ENCODE peak calls at places on chromosomes 5 and 9, in four cellular contexts. One of them, this sample, is unnamed.
A peak's percentile ranks its signal among the peaks of the same experiment; 100 is the strongest.

GRCh38 chr9:32644698-32645097 is 9.2 kb upstream of the TAF1L start:
- DNase-seq in choroid plexus epithelial cell: peak; percentile 69
- DNase-seq in heart left ventricle: no peak
- DNase-seq in hepatocyte: peak; percentile 45
- DNase-seq in this sample: peak; percentile 53

GRCh38 chr5:20678814-20679298 is 690.9 kb upstream of the CDH18 start:
- DNase-seq in heart left ventricle: no peak
- DNase-seq in choroid plexus epithelial cell: peak; percentile 95
- DNase-seq in hepatocyte: peak; percentile 10
- DNase-seq in this sample: peak; percentile 12

GRCh38 chr9:72038408-72038807 is 22.0 kb downstream of the C9orf57 start:
- DNase-seq in hepatocyte: no peak
- DNase-seq in choroid plexus epithelial cell: no peak
- DNase-seq in heart left ventricle: peak; percentile 30
- DNase-seq in this sample: peak; percentile 4

GRCh38 chr9:106799146-106799545 is 63.8 kb upstream of the ZNF462 start:
- DNase-seq in heart left ventricle: no peak
- DNase-seq in choroid plexus epithelial cell: peak; percentile 93
- DNase-seq in hepatocyte: no peak
- DNase-seq in this sample: peak; percentile 70

GRCh38 chr9:106859957-106860715 is 2.8 kb upstream of the ZNF462 start:
- DNase-seq in hepatocyte: peak; percentile 66
- DNase-seq in heart left ventricle: peak; percentile 60
- DNase-seq in choroid plexus epithelial cell: no peak
- DNase-seq in this sample: no peak

GRCh38 chr5:115343855-115344254 is 47.4 kb upstream of the CCDC112 start:
- DNase-seq in hepatocyte: no peak
- DNase-seq in heart left ventricle: no peak
- DNase-seq in choroid plexus epithelial cell: peak; percentile 79
- DNase-seq in this sample: peak; percentile 69

GRCh38 chr5:123879071-123879470 is 367.1 kb downstream of the CSNK1G3 start:
- DNase-seq in heart left ventricle: no peak
- DNase-seq in hepatocyte: no peak
- DNase-seq in choroid plexus epithelial cell: no peak
- DNase-seq in this sample: no peak

GRCh38 chr5:153796527-153796926 is 242.2 kb downstream of the FAM114A2 start:
- DNase-seq in hepatocyte: no peak
- DNase-seq in choroid plexus epithelial cell: no peak
- DNase-seq in heart left ventricle: no peak
- DNase-seq in this sample: no peak

GRCh38 chr9:17367035-17367434 is 211.8 kb upstream of the SH3GL2 start:
- DNase-seq in choroid plexus epithelial cell: no peak
- DNase-seq in hepatocyte: no peak
- DNase-seq in heart left ventricle: no peak
- DNase-seq in this sample: no peak

GRCh38 chr9:134536101-134536900 is 105.3 kb upstream of the COL5A1 start:
- DNase-seq in choroid plexus epithelial cell: peak; percentile 88
- DNase-seq in heart left ventricle: no peak
- DNase-seq in hepatocyte: peak; percentile 58
- DNase-seq in this sample: peak; percentile 96

GRCh38 chr9:136848393-136849037 is 694 bp upstream of the PHPT1 start:
- DNase-seq in choroid plexus epithelial cell: peak; percentile 54
- DNase-seq in hepatocyte: peak; percentile 76
- DNase-seq in heart left ventricle: no peak
- DNase-seq in this sample: peak; percentile 14

GRCh38 chr5:135395451-135395850 is 3.6 kb downstream of the MACROH2A1 start:
- DNase-seq in heart left ventricle: no peak
- DNase-seq in hepatocyte: no peak
- DNase-seq in choroid plexus epithelial cell: no peak
- DNase-seq in this sample: no peak

GRCh38 chr9:91655215-91655614 is 231.6 kb upstream of the NFIL3 start:
- DNase-seq in hepatocyte: peak; percentile 27
- DNase-seq in choroid plexus epithelial cell: no peak
- DNase-seq in heart left ventricle: no peak
- DNase-seq in this sample: no peak

DNA sequence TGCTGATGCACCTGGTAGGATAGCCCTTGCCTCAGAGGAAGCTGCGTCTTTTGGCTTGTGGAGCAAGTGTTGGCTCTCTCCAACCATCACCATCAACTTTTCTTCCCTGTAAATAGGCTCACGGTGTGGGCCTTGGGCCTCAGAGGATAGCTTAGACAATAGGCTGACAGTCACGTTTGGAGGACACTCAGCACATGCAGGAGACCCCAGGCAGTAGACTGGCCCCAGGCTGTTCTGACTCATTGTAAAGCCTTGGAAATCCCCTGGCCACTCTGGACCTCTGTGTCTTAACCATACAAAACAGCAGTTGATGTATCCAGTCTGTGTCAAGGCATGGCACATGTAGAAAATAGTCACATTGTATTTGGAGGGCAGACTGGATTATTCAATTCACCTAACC is 18.6 kb downstream of the CD74 start:
- DNase-seq in hepatocyte: no peak
- DNase-seq in heart left ventricle: no peak
- DNase-seq in choroid plexus epithelial cell: peak; percentile 59
- DNase-seq in this sample: peak; percentile 10
- TF ChIP-seq CTCF in hepatocyte: no peak
- TF ChIP-seq CTCF in heart left ventricle: no peak
- TF ChIP-seq CTCF in choroid plexus epithelial cell: no peak
- TF ChIP-seq CTCF in this sample: no peak

DNA sequence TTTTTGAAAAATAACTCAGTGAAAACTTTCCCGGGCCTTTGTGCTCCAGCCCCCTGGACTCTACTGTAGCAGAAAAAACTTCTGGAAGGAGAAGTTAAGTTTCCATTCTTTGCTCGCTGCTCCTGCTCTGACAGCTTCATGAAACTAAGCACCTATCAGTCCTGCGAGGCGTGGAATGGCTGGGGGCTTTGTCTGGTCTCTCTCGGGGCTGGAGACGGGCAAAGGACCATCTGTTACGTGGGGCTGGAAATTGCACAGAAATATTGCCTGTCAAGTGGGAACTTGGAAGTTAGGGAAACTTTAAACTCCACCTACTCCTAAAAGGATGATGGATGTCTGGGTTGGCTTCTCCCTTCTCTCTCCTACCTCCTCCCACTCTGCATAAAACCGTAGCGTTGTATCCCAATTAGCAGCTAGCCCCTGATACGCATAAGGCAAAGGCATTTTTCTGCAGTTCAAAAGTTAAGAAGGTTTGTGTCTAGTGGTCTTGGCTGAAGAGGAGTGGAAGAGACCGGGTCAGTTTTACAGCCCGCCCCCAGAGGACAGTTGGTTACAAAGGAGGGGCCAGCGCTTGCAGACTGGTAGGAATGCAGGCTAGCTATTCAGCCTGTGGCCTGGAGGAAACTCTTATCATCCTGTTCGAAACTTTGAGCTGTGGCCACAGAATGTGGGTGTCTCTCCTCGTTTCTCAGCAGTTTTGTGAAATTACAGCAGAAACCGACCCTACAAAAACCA is 1.2 kb downstream of the FBXL7 start:
- DNase-seq in hepatocyte: peak; percentile 64
- DNase-seq in choroid plexus epithelial cell: peak; percentile 88
- DNase-seq in heart left ventricle: peak; percentile 71
- DNase-seq in this sample: peak; percentile 75
- TF ChIP-seq CTCF in hepatocyte: peak; percentile 19
- TF ChIP-seq CTCF in choroid plexus epithelial cell: peak; percentile 45
- TF ChIP-seq CTCF in heart left ventricle: no peak
- TF ChIP-seq CTCF in this sample: peak; percentile 30

GRCh38 chr5:33537240-33537639 is 96.5 kb downstream of the TARS1 start:
- DNase-seq in heart left ventricle: no peak
- DNase-seq in hepatocyte: no peak
- DNase-seq in choroid plexus epithelial cell: peak; percentile 14
- DNase-seq in this sample: no peak
- TF ChIP-seq CTCF in heart left ventricle: no peak
- TF ChIP-seq CTCF in hepatocyte: no peak
- TF ChIP-seq CTCF in choroid plexus epithelial cell: no peak
- TF ChIP-seq CTCF in this sample: no peak

GRCh38 chr9:3238241-3238640 is 287.6 kb downstream of the RFX3 start:
- DNase-seq in hepatocyte: no peak
- DNase-seq in choroid plexus epithelial cell: no peak
- DNase-seq in heart left ventricle: no peak
- DNase-seq in this sample: peak; percentile 49
- TF ChIP-seq CTCF in hepatocyte: no peak
- TF ChIP-seq CTCF in choroid plexus epithelial cell: no peak
- TF ChIP-seq CTCF in heart left ventricle: no peak
- TF ChIP-seq CTCF in this sample: no peak

GRCh38 chr9:100267211-100267610 is 85.5 kb downstream of the TEX10 start:
- DNase-seq in choroid plexus epithelial cell: no peak
- DNase-seq in heart left ventricle: no peak
- DNase-seq in hepatocyte: no peak
- DNase-seq in this sample: no peak
- TF ChIP-seq CTCF in choroid plexus epithelial cell: no peak
- TF ChIP-seq CTCF in heart left ventricle: no peak
- TF ChIP-seq CTCF in hepatocyte: no peak
- TF ChIP-seq CTCF in this sample: no peak

DNA sequence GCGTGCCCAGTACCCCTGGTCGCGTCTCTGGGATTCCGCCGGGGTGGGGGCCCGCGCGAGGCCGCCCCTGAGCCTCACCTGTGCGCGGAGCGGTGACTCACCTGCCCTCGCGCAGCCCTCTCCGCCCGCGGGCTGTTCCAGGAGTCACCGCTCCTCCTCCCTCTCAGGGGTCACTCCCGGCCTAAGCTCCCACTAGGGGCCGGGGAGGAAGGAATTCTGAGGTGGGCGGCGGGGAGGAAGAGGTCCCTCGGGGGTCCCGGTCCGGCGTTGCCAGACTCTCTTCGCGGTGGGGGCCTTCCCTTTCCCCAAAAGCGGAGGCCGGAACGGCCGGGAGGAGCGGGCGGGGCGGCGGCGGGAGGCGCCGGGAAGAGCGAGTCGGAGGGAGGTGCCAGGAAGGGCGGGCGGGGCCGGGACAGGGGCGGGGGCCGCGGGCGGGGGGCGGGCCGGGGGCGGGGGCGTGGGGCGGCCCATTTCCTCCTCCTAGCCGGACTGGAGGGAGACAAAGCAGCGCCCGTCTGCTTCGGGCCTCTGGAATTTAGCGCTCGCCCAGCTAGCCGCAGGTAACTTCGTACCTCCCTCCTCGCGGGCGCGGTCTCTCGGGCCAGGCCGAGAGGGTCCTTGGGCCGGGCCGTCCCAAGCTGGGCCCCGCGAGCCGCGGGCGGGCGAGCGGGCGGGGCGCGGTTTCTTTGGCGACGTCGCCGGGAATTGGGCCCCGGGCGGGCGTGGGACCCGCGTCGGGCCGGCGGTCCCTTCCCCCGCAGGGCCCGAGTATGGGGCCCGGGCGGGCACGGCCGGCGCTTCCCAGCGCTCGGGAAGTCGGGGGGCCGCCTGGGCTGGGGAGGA is at the start of gene CTNNA1:
- DNase-seq in heart left ventricle: peak; percentile 84
- DNase-seq in hepatocyte: peak; percentile 92
- DNase-seq in choroid plexus epithelial cell: peak; percentile 68
- DNase-seq in this sample: peak; percentile 69
- TF ChIP-seq CTCF in heart left ventricle: no peak
- TF ChIP-seq CTCF in hepatocyte: peak; percentile 11
- TF ChIP-seq CTCF in choroid plexus epithelial cell: no peak
- TF ChIP-seq CTCF in this sample: no peak

GRCh38 chr9:130039504-130040147 is 3.4 kb downstream of the FNBP1 start:
- DNase-seq in choroid plexus epithelial cell: peak; percentile 26
- DNase-seq in heart left ventricle: no peak
- DNase-seq in hepatocyte: no peak
- DNase-seq in this sample: no peak
- TF ChIP-seq CTCF in choroid plexus epithelial cell: peak; percentile 33
- TF ChIP-seq CTCF in heart left ventricle: no peak
- TF ChIP-seq CTCF in hepatocyte: peak; percentile 16
- TF ChIP-seq CTCF in this sample: no peak